ENCODE peak calls at places on chromosomes 11 and 22, in ten cellular contexts. E is HCT116, K is fibroblast of lung, R is GM12878, N is H1, D is A673, T is K562, Y is GM23338, B is MM.1S, Q is endothelial cell of umbilical vein. V is an unnamed sample.

GRCh38 chr11:64304032-64304315 is 1.4 kb upstream of the ESRRA start:
- DNase-seq in E (no peak), K (no peak), R (no peak), N (no peak), D (no peak), T (no peak), Y (no peak), B (no peak), Q (no peak), V (no peak)

GRCh38 chr11:71165771-71166170 is 86.6 kb downstream of the SHANK2 start:
- DNase-seq in E (no peak), K (no peak), R (no peak), N (no peak), D (no peak), T (no peak), Y (no peak), B (no peak), Q (no peak), V (no peak)

GRCh38 chr22:29487587-29487986 is 7.6 kb downstream of the NEFH start:
- DNase-seq in E (no peak), K (no peak), R (no peak), N (no peak), D (no peak), T (no peak), Y (no peak), B (no peak), Q (no peak), V (no peak)

GRCh38 chr22:17583151-17583550 is 19.9 kb downstream of the SLC25A18 start:
- DNase-seq in E (no peak), K (no peak), R (no peak), N (no peak), D (no peak), T (no peak), Y (no peak), B (no peak), Q (no peak), V (no peak)

GRCh38 chr22:42933783-42934144 is 76.7 kb upstream of the ARFGAP3 start:
- DNase-seq in E (no peak), K (peak), R (no peak), N (no peak), D (no peak), T (no peak), Y (no peak), B (no peak), Q (peak), V (peak)

GRCh38 chr11:66289548-66290331 is 797 bp upstream of the YIF1A start:
- DNase-seq in E (no peak), K (no peak), R (peak), N (no peak), D (peak), T (peak), Y (peak), B (peak), Q (no peak), V (peak)

GRCh38 chr11:106457727-106458126 is 380.3 kb downstream of the AASDHPPT start:
- DNase-seq in E (no peak), K (peak), R (no peak), N (no peak), D (no peak), T (no peak), Y (no peak), B (no peak), Q (no peak), V (peak)

GRCh38 chr22:43393132-43393844 is 18.5 kb upstream of the MPPED1 start:
- DNase-seq in E (no peak), K (no peak), R (no peak), N (no peak), D (no peak), T (no peak), Y (no peak), B (no peak), Q (no peak), V (no peak)

GRCh38 chr11:19208959-19209568 is 7.3 kb upstream of the CSRP3 start:
- DNase-seq in E (no peak), K (no peak), R (no peak), N (no peak), D (no peak), T (no peak), Y (no peak), B (no peak), Q (no peak), V (no peak)

GRCh38 chr11:110173775-110174644 is 80.8 kb downstream of the ZC3H12C start:
- DNase-seq in E (peak), K (peak), R (peak), N (peak), D (peak), T (peak), Y (peak), B (no peak), Q (peak), V (peak)

GRCh38 chr11:9089636-9090035 is 1.8 kb downstream of the SCUBE2 start:
- DNase-seq in E (no peak), K (no peak), R (no peak), N (no peak), D (no peak), T (no peak), Y (no peak), B (no peak), Q (no peak), V (no peak)

GRCh38 chr11:76095891-76096290 is 110.4 kb downstream of the WNT11 start:
- DNase-seq in E (no peak), K (no peak), R (no peak), N (no peak), D (no peak), T (no peak), Y (no peak), B (no peak), Q (no peak), V (no peak)

GRCh38 chr11:61028135-61028729 is 56.8 kb downstream of the CD6 start:
- DNase-seq in E (no peak), K (no peak), R (peak), N (no peak), D (peak), T (no peak), Y (no peak), B (no peak), Q (no peak), V (peak)

GRCh38 chr22:29647954-29648737 is 44.7 kb downstream of the NF2 start:
- DNase-seq in E (no peak), K (no peak), R (no peak), N (no peak), D (no peak), T (no peak), Y (no peak), B (no peak), Q (no peak), V (no peak)

GRCh38 chr11:86922225-86922624 is 33.0 kb downstream of the FZD4 start:
- DNase-seq in E (no peak), K (no peak), R (no peak), N (no peak), D (no peak), T (no peak), Y (no peak), B (no peak), Q (no peak), V (no peak)

GRCh38 chr22:46150615-46151423 is 493 bp downstream of the PPARA start:
- DNase-seq in E (no peak), K (no peak), R (no peak), N (no peak), D (no peak), T (peak), Y (peak), B (peak), Q (peak), V (no peak)

GRCh38 chr22:42670921-42671709 is 21.9 kb upstream of the CYB5R3 start:
- DNase-seq in E (no peak), K (no peak), R (no peak), N (no peak), D (no peak), T (no peak), Y (no peak), B (no peak), Q (peak), V (peak)

GRCh38 chr11:133835258-133836075 is 9.8 kb downstream of the SPATA19 start:
- DNase-seq in E (peak), K (peak), R (peak), N (peak), D (peak), T (no peak), Y (peak), B (no peak), Q (peak), V (peak)

GRCh38 chr11:44097821-44098220 is 2.3 kb downstream of the EXT2 start:
- DNase-seq in E (no peak), K (no peak), R (no peak), N (no peak), D (no peak), T (no peak), Y (no peak), B (no peak), Q (no peak), V (peak)

GRCh38 chr22:24429411-24430365 is 2.3 kb downstream of the ADORA2A start:
- DNase-seq in E (no peak), K (no peak), R (no peak), N (no peak), D (peak), T (peak), Y (peak), B (peak), Q (peak), V (peak)

GRCh38 chr11:59667812-59668187 is 1.0 kb downstream of the PATL1 start:
- DNase-seq in E (no peak), K (no peak), R (no peak), N (no peak), D (no peak), T (no peak), Y (no peak), B (no peak), Q (no peak), V (no peak)

GRCh38 chr22:32728291-32728690 is 73.2 kb upstream of the TIMP3 start:
- DNase-seq in E (no peak), K (no peak), R (no peak), N (no peak), D (no peak), T (no peak), Y (no peak), B (peak), Q (no peak), V (no peak)
- H3K4me3 ChIP-seq in E (no peak), K (no peak), R (no peak), N (no peak), D (no peak), T (no peak), Y (no peak), B (no peak), Q (no peak), V (no peak)

DNA sequence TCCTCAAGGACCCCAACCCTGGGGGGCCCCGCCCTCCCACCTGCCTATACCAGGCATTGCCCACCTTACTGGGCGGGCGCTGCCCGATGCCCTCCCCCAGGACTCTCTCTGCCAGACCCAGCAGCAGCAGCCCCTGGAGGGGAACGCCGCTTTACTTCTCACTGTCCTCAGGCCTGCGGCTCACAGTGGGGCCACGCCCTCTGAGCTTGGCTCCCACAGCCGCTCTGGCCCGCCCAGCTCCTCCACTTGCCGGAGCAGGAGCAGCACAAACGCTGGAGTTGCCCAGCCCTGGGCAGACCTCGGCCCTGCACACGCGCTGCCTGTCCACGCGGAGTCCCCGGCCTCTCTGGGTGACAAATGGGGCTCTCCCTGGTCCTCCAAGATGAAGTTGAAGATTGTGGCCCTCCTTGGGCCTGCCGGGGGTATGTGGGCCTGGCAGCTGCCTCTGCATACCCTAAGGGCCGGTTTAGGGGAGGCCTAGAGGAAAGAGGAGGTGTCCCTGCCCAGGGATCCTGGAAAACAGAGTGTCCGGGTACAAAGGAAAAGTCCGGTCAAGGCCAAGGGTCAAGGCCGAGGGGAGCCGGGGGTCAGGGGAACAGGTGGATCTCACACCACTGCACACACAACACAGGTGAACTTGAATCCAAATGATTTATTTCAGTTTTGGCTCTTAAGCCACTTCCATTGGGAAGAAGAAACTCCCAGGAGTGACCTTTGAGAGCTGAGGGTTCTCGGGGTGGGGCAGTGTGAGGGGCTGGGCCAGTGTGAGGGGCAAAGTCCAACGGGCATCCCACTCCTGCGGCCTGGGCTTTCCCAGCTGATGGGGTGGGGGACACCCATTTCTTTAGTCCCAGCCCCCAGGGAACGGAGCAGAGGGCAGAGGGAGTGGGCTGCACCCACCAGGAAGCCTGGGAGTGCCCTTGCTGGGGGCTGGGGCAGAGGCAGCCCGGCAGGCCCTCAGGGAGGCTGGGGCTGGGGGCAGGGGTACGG is 674 bp upstream of the BAIAP2L2 start:
- DNase-seq in E (no peak), K (no peak), R (no peak), N (no peak), D (no peak), T (peak), Y (peak), B (no peak), Q (no peak), V (no peak)
- TF ChIP-seq EZH2 in E (no peak), K (no peak), R (no peak), N (no peak), D (no peak), T (no peak), Y (no peak), B (no peak), Q (no peak), V (no peak)

DNA sequence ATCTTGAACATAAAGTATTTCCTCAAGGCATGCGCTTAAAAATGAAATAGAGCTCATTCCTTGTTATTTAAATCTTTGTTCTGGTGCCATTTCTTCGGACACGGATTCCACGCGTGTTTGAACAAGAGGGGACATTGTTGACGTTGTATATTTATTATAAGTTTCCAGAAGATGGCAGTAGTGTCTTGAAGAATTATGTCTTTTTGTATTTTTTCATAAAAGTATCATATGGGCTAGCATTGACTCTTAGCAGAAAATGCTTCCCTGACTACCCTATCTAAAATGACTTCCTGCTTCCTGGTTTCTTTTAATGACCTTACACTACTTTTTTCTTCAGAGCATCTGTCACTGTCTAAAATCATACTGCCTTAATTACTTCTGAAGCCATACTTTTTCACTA is 20.4 kb downstream of the BIRC2 start:
- DNase-seq in E (no peak), K (peak), R (no peak), N (no peak), D (peak), T (peak), Y (no peak), B (no peak), Q (peak), V (peak)
- TF ChIP-seq CTCF in E (peak), K (peak), R (peak), N (no peak), D (peak), T (peak), Y (no peak), B (no peak), Q (no peak), V (peak)

GRCh38 chr11:2310073-2310785 is 8.4 kb downstream of the TSPAN32 start:
- DNase-seq in E (no peak), K (no peak), R (no peak), N (no peak), D (no peak), T (no peak), Y (no peak), B (no peak), Q (no peak), V (no peak)
- H3K4me3 ChIP-seq in E (no peak), K (no peak), R (no peak), N (no peak), D (no peak), T (no peak), Y (no peak), B (no peak), Q (no peak), V (no peak)